ENCODE peak calls at places on chromosomes 3 and 15, in four cellular contexts. X, Y, Z and V are unnamed samples.

GRCh38 chr3:99023590-99024192 is 122.2 kb upstream of the DCBLD2 start:
- DNase-seq in Y (no peak), X (no peak), Z (peak; percentile 9), V (no peak)

GRCh38 chr3:47664519-47664918 is 85.9 kb upstream of the CSPG5 start:
- DNase-seq in Z (no peak), Y (no peak), X (no peak), V (no peak)

GRCh38 chr3:82378370-82378769 is 616.9 kb upstream of the GBE1 start:
- DNase-seq in Y (no peak), X (no peak), Z (no peak), V (no peak)

GRCh38 chr3:111539351-111540331 is 2.4 kb upstream of the CD96 start:
- DNase-seq in X (peak; percentile 42), Y (no peak), Z (peak; percentile 69), V (no peak)

GRCh38 chr15:69629631-69630161 is 177.1 kb downstream of the RPLP1 start:
- DNase-seq in X (peak; percentile 26), Z (no peak), Y (no peak), V (no peak)

GRCh38 chr3:177646749-177647148 is 449.5 kb upstream of the TBL1XR1 start:
- DNase-seq in X (no peak), Y (no peak), Z (no peak), V (no peak)

GRCh38 chr3:139527287-139527686 is 12.3 kb downstream of the RBP1 start:
- DNase-seq in Z (no peak), X (no peak), Y (no peak), V (no peak)

GRCh38 chr3:43183456-43183855 is 77.6 kb upstream of the POMGNT2 start:
- DNase-seq in Z (no peak), Y (no peak), X (no peak), V (no peak)

GRCh38 chr3:120487079-120487693 is 36.4 kb upstream of the FSTL1 start:
- DNase-seq in X (no peak), Y (no peak), Z (no peak), V (no peak)

GRCh38 chr15:74867562-74868458 is 5.4 kb downstream of the SCAMP2 start:
- DNase-seq in Z (no peak), Y (no peak), X (no peak), V (peak; percentile 69)